ENCODE peak calls at places on chromosomes 7 and 10, in seven cellular contexts. E, A, B, G, L, N and O are unnamed samples.

GRCh38 chr7:27605689-27606269 is 56.9 kb downstream of the HIBADH start:
- DNase-seq in E (peak), G (no peak), N (no peak), B (no peak), L (no peak), A (no peak), O (no peak)

GRCh38 chr10:46310143-46310514 is 23.3 kb downstream of the ANTXRL start:
- DNase-seq in B (no peak), A (no peak), L (no peak), E (no peak), N (no peak), G (no peak), O (no peak)

GRCh38 chr10:104332243-104333036 is 5.8 kb downstream of the ITPRIP start:
- DNase-seq in E (no peak), N (no peak), G (peak), L (no peak), B (no peak), A (no peak), O (no peak)

GRCh38 chr10:129455625-129456024 is 11.4 kb upstream of the MGMT start:
- DNase-seq in A (no peak), B (no peak), E (no peak), L (no peak), N (no peak), G (no peak), O (no peak)

GRCh38 chr10:552679-553078 is 136.8 kb downstream of the DIP2C start:
- DNase-seq in E (no peak), L (no peak), G (no peak), B (no peak), A (no peak), N (no peak), O (no peak)

GRCh38 chr7:73978681-73979563 is 49.1 kb upstream of the ELN start:
- DNase-seq in B (no peak), N (peak), L (no peak), G (peak), A (no peak), E (peak), O (no peak)

GRCh38 chr10:70536196-70536920 is 57.8 kb downstream of the PALD1 start:
- DNase-seq in A (no peak), B (no peak), G (no peak), N (no peak), L (no peak), E (no peak), O (no peak)

GRCh38 chr10:132593900-132594876 is 56.6 kb downstream of the INPP5A start:
- DNase-seq in A (no peak), L (no peak), E (no peak), B (no peak), N (no peak), G (no peak), O (no peak)

GRCh38 chr7:1063361-1063760 is 19.0 kb downstream of the GPR146 start:
- DNase-seq in B (no peak), N (no peak), E (no peak), A (no peak), G (no peak), L (no peak), O (no peak)

GRCh38 chr10:2121944-2122343 is 384.6 kb upstream of the ADARB2 start:
- DNase-seq in L (no peak), A (no peak), E (no peak), B (no peak), G (no peak), N (no peak), O (no peak)

GRCh38 chr10:110358869-110359629 is 54.3 kb upstream of the SMNDC1 start:
- DNase-seq in A (no peak), N (peak), L (no peak), B (no peak), G (peak), E (peak), O (no peak)

GRCh38 chr10:34698979-34699378 is 116.1 kb downstream of the PARD3 start:
- DNase-seq in G (peak), B (no peak), L (no peak), N (no peak), E (peak), A (no peak), O (no peak)

GRCh38 chr7:99320371-99320770 is 5.3 kb upstream of the ARPC1A start:
- DNase-seq in G (no peak), B (no peak), A (no peak), L (no peak), E (no peak), N (no peak), O (no peak)

GRCh38 chr7:16098585-16099179 is 322.7 kb downstream of the CRPPA start:
- DNase-seq in N (no peak), B (no peak), E (peak), L (no peak), A (no peak), G (no peak), O (no peak)

GRCh38 chr7:130732980-130733865 is 784 bp downstream of the KLF14 start:
- DNase-seq in E (peak), A (no peak), L (peak), B (no peak), N (peak), G (peak), O (no peak)

GRCh38 chr10:89369142-89370105 is 8.4 kb upstream of the IFIT1B start:
- DNase-seq in N (no peak), L (no peak), G (no peak), E (peak), B (no peak), A (no peak), O (no peak)

GRCh38 chr10:127579640-127580039 is 30.5 kb downstream of the NPS start:
- DNase-seq in G (no peak), N (no peak), B (no peak), E (no peak), A (no peak), L (no peak), O (no peak)

GRCh38 chr7:139648941-139649425 is 125.5 kb downstream of the CLEC2L start:
- DNase-seq in E (no peak), L (no peak), A (no peak), B (peak), N (no peak), G (no peak), O (peak)

GRCh38 chr10:110765513-110766375 is 106.0 kb upstream of the PDCD4 start:
- DNase-seq in L (no peak), A (no peak), E (no peak), N (no peak), G (no peak), B (no peak), O (no peak)

GRCh38 chr7:148941598-148942280 is 57.6 kb upstream of the EZH2 start:
- DNase-seq in N (peak), B (peak), G (peak), A (peak), E (peak), L (peak), O (peak)

GRCh38 chr10:103849880-103850571 is 5.3 kb downstream of the SH3PXD2A start:
- DNase-seq in N (no peak), E (no peak), G (no peak), L (no peak), B (no peak), A (no peak), O (no peak)

GRCh38 chr7:22723171-22723601 is 3.8 kb upstream of the IL6 start:
- DNase-seq in N (no peak), B (no peak), A (no peak), G (peak), L (no peak), E (no peak), O (no peak)

GRCh38 chr10:42769653-42770052 is 12.9 kb upstream of the BMS1 start:
- DNase-seq in E (peak), A (no peak), G (peak), B (no peak), L (no peak), N (no peak), O (no peak)